ENCODE peak calls at places on chromosome 9, in ten cellular contexts. M is colonic mucosa; A is NCI-H345; W is mesothelial cell of epicardium; N is uterus; K is stimulated activated CD4-positive, alpha-beta T cell treated with anti-CD3 and anti-CD28 coated beads, Interleukin-4, amount 100 ng/mL, for 4 hours; D is GM12891; Y is dorsolateral prefrontal cortex; X is HS-27A; L is activated T-cell treated with anti-CD3 and anti-CD28 coated beads for 1 hour. J is an unnamed sample.

GRCh38 chr9:93003552-93004407 is 54.7 kb upstream of the SUSD3 start:
- DNase-seq in M (peak), A (peak), W (peak), N (peak), K (peak), D (peak), Y (peak), X (no peak), L (peak), J (no peak)

GRCh38 chr9:89375181-89375760 is 57.0 kb downstream of the SECISBP2 start:
- DNase-seq in M (peak), A (no peak), W (no peak), N (no peak), K (no peak), D (peak), Y (no peak), X (no peak), L (no peak), J (no peak)

GRCh38 chr9:16345902-16346301 is 524.6 kb downstream of the BNC2 start:
- DNase-seq in M (no peak), A (no peak), W (no peak), N (no peak), K (no peak), D (no peak), Y (no peak), X (no peak), L (no peak), J (no peak)

GRCh38 chr9:89929721-89930480 is 325.1 kb downstream of the GADD45G start:
- DNase-seq in M (no peak), A (peak), W (no peak), N (no peak), K (no peak), D (no peak), Y (no peak), X (no peak), L (no peak), J (no peak)

GRCh38 chr9:128399851-128400250 is 20.8 kb upstream of the CERCAM start:
- DNase-seq in M (no peak), A (no peak), W (no peak), N (no peak), K (no peak), D (no peak), Y (no peak), X (no peak), L (no peak), J (no peak)

GRCh38 chr9:91836515-91836914 is 113.5 kb downstream of the ROR2 start:
- DNase-seq in M (no peak), A (no peak), W (no peak), N (no peak), K (no peak), D (no peak), Y (no peak), X (no peak), L (no peak), J (no peak)

GRCh38 chr9:38681747-38682227 is 38.1 kb downstream of the FAM240B start:
- DNase-seq in M (no peak), A (no peak), W (no peak), N (no peak), K (no peak), D (no peak), Y (no peak), X (peak), L (no peak), J (peak)

GRCh38 chr9:87594218-87594617 is 96.6 kb downstream of the DAPK1 start:
- DNase-seq in M (no peak), A (no peak), W (no peak), N (no peak), K (no peak), D (no peak), Y (no peak), X (no peak), L (no peak), J (no peak)

GRCh38 chr9:75090579-75090978 is 2.3 kb downstream of the OSTF1 start:
- DNase-seq in M (no peak), A (no peak), W (no peak), N (no peak), K (no peak), D (no peak), Y (no peak), X (no peak), L (no peak), J (no peak)

GRCh38 chr9:88092699-88093359 is 45.4 kb downstream of the SPATA31C2 start:
- DNase-seq in M (no peak), A (no peak), W (no peak), N (peak), K (no peak), D (no peak), Y (no peak), X (no peak), L (no peak), J (peak)

GRCh38 chr9:117409321-117409720 is 5.5 kb downstream of the ASTN2 start:
- DNase-seq in M (no peak), A (no peak), W (no peak), N (no peak), K (no peak), D (no peak), Y (no peak), X (no peak), L (no peak), J (no peak)

GRCh38 chr9:27954858-27955257 is 381.6 kb upstream of the C9orf72 start:
- DNase-seq in M (no peak), A (no peak), W (no peak), N (no peak), K (no peak), D (no peak), Y (no peak), X (no peak), L (no peak), J (no peak)

GRCh38 chr9:72352911-72353388 is 12.1 kb downstream of the ZFAND5 start:
- DNase-seq in M (no peak), A (no peak), W (no peak), N (no peak), K (no peak), D (no peak), Y (no peak), X (no peak), L (no peak), J (no peak)

GRCh38 chr9:79041266-79041665 is 530.5 kb upstream of the TLE4 start:
- DNase-seq in M (no peak), A (no peak), W (no peak), N (no peak), K (no peak), D (no peak), Y (no peak), X (no peak), L (no peak), J (no peak)

GRCh38 chr9:91898451-91899433 is 51.3 kb downstream of the ROR2 start:
- DNase-seq in M (peak), A (peak), W (no peak), N (peak), K (no peak), D (no peak), Y (no peak), X (no peak), L (no peak), J (no peak)

J was measured in skeletal muscle cell.